ENCODE peak calls at places on chromosome 17, in six cellular contexts. One of them, this sample, is unnamed.

GRCh38 chr17:57760001-57760400 is 14.9 kb upstream of the CCDC182 start:
- DNase-seq in pons: no peak
- DNase-seq in activated CD4-positive, alpha-beta memory T cell treated with anti-CD3 and anti-CD28 coated beads for 36 hours: no peak
- DNase-seq in stimulated activated CD8-positive, alpha-beta memory T cell treated with anti-CD3 and anti-CD28 coated beads, Interleukin-7, amount 100 ng/mL, for 1 hour: no peak
- DNase-seq in RCC 7860: no peak
- DNase-seq in activated T-cell treated with anti-CD3 and anti-CD28 coated beads, Interleukin-2, amount 50 U/mL, for 72 hours: no peak
- DNase-seq in this sample: no peak

GRCh38 chr17:49510059-49510719 is 15.1 kb downstream of the NGFR start:
- DNase-seq in activated CD4-positive, alpha-beta memory T cell treated with anti-CD3 and anti-CD28 coated beads for 36 hours: no peak
- DNase-seq in RCC 7860: no peak
- DNase-seq in stimulated activated CD8-positive, alpha-beta memory T cell treated with anti-CD3 and anti-CD28 coated beads, Interleukin-7, amount 100 ng/mL, for 1 hour: no peak
- DNase-seq in activated T-cell treated with anti-CD3 and anti-CD28 coated beads, Interleukin-2, amount 50 U/mL, for 72 hours: no peak
- DNase-seq in pons: no peak
- DNase-seq in this sample: no peak

GRCh38 chr17:50787106-50787505 is 19.8 kb upstream of the ANKRD40CL start:
- DNase-seq in activated CD4-positive, alpha-beta memory T cell treated with anti-CD3 and anti-CD28 coated beads for 36 hours: no peak
- DNase-seq in stimulated activated CD8-positive, alpha-beta memory T cell treated with anti-CD3 and anti-CD28 coated beads, Interleukin-7, amount 100 ng/mL, for 1 hour: no peak
- DNase-seq in activated T-cell treated with anti-CD3 and anti-CD28 coated beads, Interleukin-2, amount 50 U/mL, for 72 hours: no peak
- DNase-seq in pons: no peak
- DNase-seq in RCC 7860: no peak
- DNase-seq in this sample: no peak

GRCh38 chr17:44278006-44278405 is 10.1 kb upstream of the SLC4A1 start:
- DNase-seq in RCC 7860: peak
- DNase-seq in activated T-cell treated with anti-CD3 and anti-CD28 coated beads, Interleukin-2, amount 50 U/mL, for 72 hours: no peak
- DNase-seq in stimulated activated CD8-positive, alpha-beta memory T cell treated with anti-CD3 and anti-CD28 coated beads, Interleukin-7, amount 100 ng/mL, for 1 hour: no peak
- DNase-seq in activated CD4-positive, alpha-beta memory T cell treated with anti-CD3 and anti-CD28 coated beads for 36 hours: no peak
- DNase-seq in pons: no peak
- DNase-seq in this sample: no peak

GRCh38 chr17:17849147-17849820 is 12.5 kb upstream of the SREBF1 start:
- DNase-seq in activated T-cell treated with anti-CD3 and anti-CD28 coated beads, Interleukin-2, amount 50 U/mL, for 72 hours: peak
- DNase-seq in pons: peak
- DNase-seq in RCC 7860: peak
- DNase-seq in stimulated activated CD8-positive, alpha-beta memory T cell treated with anti-CD3 and anti-CD28 coated beads, Interleukin-7, amount 100 ng/mL, for 1 hour: peak
- DNase-seq in activated CD4-positive, alpha-beta memory T cell treated with anti-CD3 and anti-CD28 coated beads for 36 hours: peak
- DNase-seq in this sample: peak

GRCh38 chr17:28756025-28756804 is 12.4 kb downstream of the TRAF4 start:
- DNase-seq in RCC 7860: no peak
- DNase-seq in activated CD4-positive, alpha-beta memory T cell treated with anti-CD3 and anti-CD28 coated beads for 36 hours: no peak
- DNase-seq in stimulated activated CD8-positive, alpha-beta memory T cell treated with anti-CD3 and anti-CD28 coated beads, Interleukin-7, amount 100 ng/mL, for 1 hour: no peak
- DNase-seq in activated T-cell treated with anti-CD3 and anti-CD28 coated beads, Interleukin-2, amount 50 U/mL, for 72 hours: no peak
- DNase-seq in pons: no peak
- DNase-seq in this sample: no peak

GRCh38 chr17:66283296-66283934 is 19.0 kb upstream of the PRKCA start:
- DNase-seq in stimulated activated CD8-positive, alpha-beta memory T cell treated with anti-CD3 and anti-CD28 coated beads, Interleukin-7, amount 100 ng/mL, for 1 hour: no peak
- DNase-seq in activated CD4-positive, alpha-beta memory T cell treated with anti-CD3 and anti-CD28 coated beads for 36 hours: no peak
- DNase-seq in activated T-cell treated with anti-CD3 and anti-CD28 coated beads, Interleukin-2, amount 50 U/mL, for 72 hours: no peak
- DNase-seq in RCC 7860: no peak
- DNase-seq in pons: no peak
- DNase-seq in this sample: no peak

GRCh38 chr17:7478276-7479138 is 924 bp downstream of the ZBTB4 start:
- DNase-seq in activated T-cell treated with anti-CD3 and anti-CD28 coated beads, Interleukin-2, amount 50 U/mL, for 72 hours: peak
- DNase-seq in stimulated activated CD8-positive, alpha-beta memory T cell treated with anti-CD3 and anti-CD28 coated beads, Interleukin-7, amount 100 ng/mL, for 1 hour: no peak
- DNase-seq in pons: peak
- DNase-seq in RCC 7860: no peak
- DNase-seq in activated CD4-positive, alpha-beta memory T cell treated with anti-CD3 and anti-CD28 coated beads for 36 hours: peak
- DNase-seq in this sample: peak

GRCh38 chr17:66580601-66581385 is 254.1 kb upstream of the CACNG5 start:
- DNase-seq in activated T-cell treated with anti-CD3 and anti-CD28 coated beads, Interleukin-2, amount 50 U/mL, for 72 hours: no peak
- DNase-seq in RCC 7860: no peak
- DNase-seq in stimulated activated CD8-positive, alpha-beta memory T cell treated with anti-CD3 and anti-CD28 coated beads, Interleukin-7, amount 100 ng/mL, for 1 hour: no peak
- DNase-seq in activated CD4-positive, alpha-beta memory T cell treated with anti-CD3 and anti-CD28 coated beads for 36 hours: no peak
- DNase-seq in pons: no peak
- DNase-seq in this sample: no peak

GRCh38 chr17:8163978-8164814 is 1.4 kb upstream of the VAMP2 start:
- DNase-seq in activated T-cell treated with anti-CD3 and anti-CD28 coated beads, Interleukin-2, amount 50 U/mL, for 72 hours: peak
- DNase-seq in pons: peak
- DNase-seq in RCC 7860: peak
- DNase-seq in stimulated activated CD8-positive, alpha-beta memory T cell treated with anti-CD3 and anti-CD28 coated beads, Interleukin-7, amount 100 ng/mL, for 1 hour: peak
- DNase-seq in activated CD4-positive, alpha-beta memory T cell treated with anti-CD3 and anti-CD28 coated beads for 36 hours: peak
- DNase-seq in this sample: no peak

GRCh38 chr17:40203131-40203530 is 16.0 kb upstream of the WIPF2 start:
- DNase-seq in activated T-cell treated with anti-CD3 and anti-CD28 coated beads, Interleukin-2, amount 50 U/mL, for 72 hours: no peak
- DNase-seq in stimulated activated CD8-positive, alpha-beta memory T cell treated with anti-CD3 and anti-CD28 coated beads, Interleukin-7, amount 100 ng/mL, for 1 hour: no peak
- DNase-seq in activated CD4-positive, alpha-beta memory T cell treated with anti-CD3 and anti-CD28 coated beads for 36 hours: no peak
- DNase-seq in pons: no peak
- DNase-seq in RCC 7860: no peak
- DNase-seq in this sample: no peak

GRCh38 chr17:56486732-56487131 is 106.8 kb upstream of the NOG start:
- DNase-seq in activated CD4-positive, alpha-beta memory T cell treated with anti-CD3 and anti-CD28 coated beads for 36 hours: no peak
- DNase-seq in activated T-cell treated with anti-CD3 and anti-CD28 coated beads, Interleukin-2, amount 50 U/mL, for 72 hours: no peak
- DNase-seq in pons: no peak
- DNase-seq in RCC 7860: no peak
- DNase-seq in stimulated activated CD8-positive, alpha-beta memory T cell treated with anti-CD3 and anti-CD28 coated beads, Interleukin-7, amount 100 ng/mL, for 1 hour: no peak
- DNase-seq in this sample: no peak

GRCh38 chr17:56679767-56680422 is 86.4 kb downstream of the NOG start:
- DNase-seq in pons: no peak
- DNase-seq in RCC 7860: no peak
- DNase-seq in activated T-cell treated with anti-CD3 and anti-CD28 coated beads, Interleukin-2, amount 50 U/mL, for 72 hours: no peak
- DNase-seq in activated CD4-positive, alpha-beta memory T cell treated with anti-CD3 and anti-CD28 coated beads for 36 hours: no peak
- DNase-seq in stimulated activated CD8-positive, alpha-beta memory T cell treated with anti-CD3 and anti-CD28 coated beads, Interleukin-7, amount 100 ng/mL, for 1 hour: no peak
- DNase-seq in this sample: no peak

GRCh38 chr17:78144736-78145641 is 1.2 kb upstream of the C17orf99 start:
- DNase-seq in activated CD4-positive, alpha-beta memory T cell treated with anti-CD3 and anti-CD28 coated beads for 36 hours: no peak
- DNase-seq in RCC 7860: no peak
- DNase-seq in stimulated activated CD8-positive, alpha-beta memory T cell treated with anti-CD3 and anti-CD28 coated beads, Interleukin-7, amount 100 ng/mL, for 1 hour: no peak
- DNase-seq in pons: no peak
- DNase-seq in activated T-cell treated with anti-CD3 and anti-CD28 coated beads, Interleukin-2, amount 50 U/mL, for 72 hours: no peak
- DNase-seq in this sample: no peak

GRCh38 chr17:66290097-66290722 is 12.2 kb upstream of the PRKCA start:
- DNase-seq in activated CD4-positive, alpha-beta memory T cell treated with anti-CD3 and anti-CD28 coated beads for 36 hours: no peak
- DNase-seq in activated T-cell treated with anti-CD3 and anti-CD28 coated beads, Interleukin-2, amount 50 U/mL, for 72 hours: no peak
- DNase-seq in stimulated activated CD8-positive, alpha-beta memory T cell treated with anti-CD3 and anti-CD28 coated beads, Interleukin-7, amount 100 ng/mL, for 1 hour: no peak
- DNase-seq in pons: peak
- DNase-seq in RCC 7860: no peak
- DNase-seq in this sample: no peak

GRCh38 chr17:39727556-39727955 is 2.8 kb downstream of the MIEN1 start:
- DNase-seq in stimulated activated CD8-positive, alpha-beta memory T cell treated with anti-CD3 and anti-CD28 coated beads, Interleukin-7, amount 100 ng/mL, for 1 hour: no peak
- DNase-seq in RCC 7860: no peak
- DNase-seq in activated CD4-positive, alpha-beta memory T cell treated with anti-CD3 and anti-CD28 coated beads for 36 hours: no peak
- DNase-seq in activated T-cell treated with anti-CD3 and anti-CD28 coated beads, Interleukin-2, amount 50 U/mL, for 72 hours: no peak
- DNase-seq in pons: no peak
- DNase-seq in this sample: no peak

GRCh38 chr17:27625856-27626255 is 5.1 kb upstream of the LGALS9 start:
- DNase-seq in stimulated activated CD8-positive, alpha-beta memory T cell treated with anti-CD3 and anti-CD28 coated beads, Interleukin-7, amount 100 ng/mL, for 1 hour: no peak
- DNase-seq in activated CD4-positive, alpha-beta memory T cell treated with anti-CD3 and anti-CD28 coated beads for 36 hours: no peak
- DNase-seq in RCC 7860: no peak
- DNase-seq in pons: no peak
- DNase-seq in activated T-cell treated with anti-CD3 and anti-CD28 coated beads, Interleukin-2, amount 50 U/mL, for 72 hours: no peak
- DNase-seq in this sample: no peak

GRCh38 chr17:2610640-2611175 is 17.3 kb downstream of the PAFAH1B1 start:
- DNase-seq in activated CD4-positive, alpha-beta memory T cell treated with anti-CD3 and anti-CD28 coated beads for 36 hours: no peak
- DNase-seq in RCC 7860: no peak
- DNase-seq in activated T-cell treated with anti-CD3 and anti-CD28 coated beads, Interleukin-2, amount 50 U/mL, for 72 hours: no peak
- DNase-seq in stimulated activated CD8-positive, alpha-beta memory T cell treated with anti-CD3 and anti-CD28 coated beads, Interleukin-7, amount 100 ng/mL, for 1 hour: no peak
- DNase-seq in pons: no peak
- DNase-seq in this sample: no peak

GRCh38 chr17:75227729-75228128 is 22.2 kb downstream of the NUP85 start:
- DNase-seq in pons: no peak
- DNase-seq in activated T-cell treated with anti-CD3 and anti-CD28 coated beads, Interleukin-2, amount 50 U/mL, for 72 hours: no peak
- DNase-seq in RCC 7860: no peak
- DNase-seq in activated CD4-positive, alpha-beta memory T cell treated with anti-CD3 and anti-CD28 coated beads for 36 hours: no peak
- DNase-seq in stimulated activated CD8-positive, alpha-beta memory T cell treated with anti-CD3 and anti-CD28 coated beads, Interleukin-7, amount 100 ng/mL, for 1 hour: no peak
- DNase-seq in this sample: no peak

GRCh38 chr17:78186689-78187595 is at the start of the genes AFMID and TK1:
- DNase-seq in stimulated activated CD8-positive, alpha-beta memory T cell treated with anti-CD3 and anti-CD28 coated beads, Interleukin-7, amount 100 ng/mL, for 1 hour: peak
- DNase-seq in pons: peak
- DNase-seq in RCC 7860: peak
- DNase-seq in activated CD4-positive, alpha-beta memory T cell treated with anti-CD3 and anti-CD28 coated beads for 36 hours: peak
- DNase-seq in activated T-cell treated with anti-CD3 and anti-CD28 coated beads, Interleukin-2, amount 50 U/mL, for 72 hours: peak
- DNase-seq in this sample: peak

GRCh38 chr17:79626156-79626890 is 15.5 kb upstream of the RBFOX3 start:
- DNase-seq in pons: no peak
- DNase-seq in activated CD4-positive, alpha-beta memory T cell treated with anti-CD3 and anti-CD28 coated beads for 36 hours: peak
- DNase-seq in RCC 7860: no peak
- DNase-seq in stimulated activated CD8-positive, alpha-beta memory T cell treated with anti-CD3 and anti-CD28 coated beads, Interleukin-7, amount 100 ng/mL, for 1 hour: no peak
- DNase-seq in activated T-cell treated with anti-CD3 and anti-CD28 coated beads, Interleukin-2, amount 50 U/mL, for 72 hours: no peak
- DNase-seq in this sample: no peak

This sample was measured in GM13977.